ENCODE peak calls at places on chromosomes 11 and 22, in eight cellular contexts. One of them, this sample, is unnamed.

GRCh38 chr22:22941831-22942510 is 54.4 kb downstream of the IGLL5 start:
- DNase-seq in left lung: peak; percentile 24
- DNase-seq in lung: no peak
- DNase-seq in esophagus squamous epithelium: no peak
- DNase-seq in stomach: peak; percentile 19
- DNase-seq in breast epithelium: peak; percentile 10
- DNase-seq in bronchial epithelial cell: no peak
- DNase-seq in tibial nerve: no peak
- DNase-seq in this sample: no peak

GRCh38 chr11:3896644-3897043 is 41.2 kb downstream of the STIM1 start:
- DNase-seq in left lung: no peak
- DNase-seq in lung: no peak
- DNase-seq in esophagus squamous epithelium: no peak
- DNase-seq in stomach: no peak
- DNase-seq in breast epithelium: no peak
- DNase-seq in bronchial epithelial cell: no peak
- DNase-seq in tibial nerve: no peak
- DNase-seq in this sample: no peak

GRCh38 chr11:20158597-20159257 is 1.5 kb downstream of the DBX1 start:
- DNase-seq in left lung: peak; percentile 45
- DNase-seq in lung: peak; percentile 59
- DNase-seq in esophagus squamous epithelium: no peak
- DNase-seq in stomach: peak; percentile 41
- DNase-seq in breast epithelium: peak; percentile 66
- DNase-seq in bronchial epithelial cell: peak; percentile 36
- DNase-seq in tibial nerve: peak; percentile 24
- DNase-seq in this sample: peak; percentile 14

GRCh38 chr11:108851781-108852180 is 186.9 kb downstream of the DDX10 start:
- DNase-seq in left lung: no peak
- DNase-seq in lung: no peak
- DNase-seq in esophagus squamous epithelium: no peak
- DNase-seq in stomach: no peak
- DNase-seq in breast epithelium: no peak
- DNase-seq in bronchial epithelial cell: peak; percentile 63
- DNase-seq in tibial nerve: no peak
- DNase-seq in this sample: no peak

GRCh38 chr22:36330655-36331305 is 57.0 kb downstream of the MYH9 start:
- DNase-seq in left lung: no peak
- DNase-seq in lung: peak; percentile 55
- DNase-seq in esophagus squamous epithelium: no peak
- DNase-seq in stomach: no peak
- DNase-seq in breast epithelium: no peak
- DNase-seq in bronchial epithelial cell: no peak
- DNase-seq in tibial nerve: no peak
- DNase-seq in this sample: peak; percentile 43

GRCh38 chr11:61270354-61271070 is 24.6 kb downstream of the VWCE start:
- DNase-seq in left lung: no peak
- DNase-seq in lung: no peak
- DNase-seq in esophagus squamous epithelium: no peak
- DNase-seq in stomach: no peak
- DNase-seq in breast epithelium: no peak
- DNase-seq in bronchial epithelial cell: peak; percentile 64
- DNase-seq in tibial nerve: no peak
- DNase-seq in this sample: no peak

GRCh38 chr22:38981005-38981658 is 1.0 kb upstream of the APOBEC3B start:
- DNase-seq in left lung: peak; percentile 52
- DNase-seq in lung: no peak
- DNase-seq in esophagus squamous epithelium: no peak
- DNase-seq in stomach: no peak
- DNase-seq in breast epithelium: peak; percentile 61
- DNase-seq in bronchial epithelial cell: peak; percentile 79
- DNase-seq in tibial nerve: no peak
- DNase-seq in this sample: no peak

GRCh38 chr11:126890561-126890960 is 110.0 kb downstream of the KIRREL3 start:
- DNase-seq in left lung: no peak
- DNase-seq in lung: no peak
- DNase-seq in esophagus squamous epithelium: no peak
- DNase-seq in stomach: no peak
- DNase-seq in breast epithelium: no peak
- DNase-seq in bronchial epithelial cell: no peak
- DNase-seq in tibial nerve: no peak
- DNase-seq in this sample: no peak

GRCh38 chr11:65791719-65792213 is 4.9 kb downstream of the OVOL1 start:
- DNase-seq in left lung: peak; percentile 75
- DNase-seq in lung: no peak
- DNase-seq in esophagus squamous epithelium: no peak
- DNase-seq in stomach: peak; percentile 62
- DNase-seq in breast epithelium: no peak
- DNase-seq in bronchial epithelial cell: no peak
- DNase-seq in tibial nerve: no peak
- DNase-seq in this sample: no peak

GRCh38 chr11:75775056-75775455 is 6.5 kb downstream of the DGAT2 start:
- DNase-seq in left lung: no peak
- DNase-seq in lung: no peak
- DNase-seq in esophagus squamous epithelium: no peak
- DNase-seq in stomach: no peak
- DNase-seq in breast epithelium: no peak
- DNase-seq in bronchial epithelial cell: no peak
- DNase-seq in tibial nerve: no peak
- DNase-seq in this sample: no peak

GRCh38 chr11:71139516-71140205 is 112.7 kb downstream of the SHANK2 start:
- DNase-seq in left lung: peak; percentile 49
- DNase-seq in lung: peak; percentile 51
- DNase-seq in esophagus squamous epithelium: no peak
- DNase-seq in stomach: peak; percentile 84
- DNase-seq in breast epithelium: peak; percentile 84
- DNase-seq in bronchial epithelial cell: no peak
- DNase-seq in tibial nerve: no peak
- DNase-seq in this sample: no peak

GRCh38 chr22:22720201-22720723 is 75.8 kb downstream of the GGTLC2 start:
- DNase-seq in left lung: no peak
- DNase-seq in lung: no peak
- DNase-seq in esophagus squamous epithelium: no peak
- DNase-seq in stomach: no peak
- DNase-seq in breast epithelium: no peak
- DNase-seq in bronchial epithelial cell: peak; percentile 41
- DNase-seq in tibial nerve: peak; percentile 11
- DNase-seq in this sample: no peak

GRCh38 chr11:33772300-33772699 is 2.0 kb downstream of the FBXO3 start:
- DNase-seq in left lung: no peak
- DNase-seq in lung: no peak
- DNase-seq in esophagus squamous epithelium: no peak
- DNase-seq in stomach: no peak
- DNase-seq in breast epithelium: no peak
- DNase-seq in bronchial epithelial cell: peak; percentile 92
- DNase-seq in tibial nerve: no peak
- DNase-seq in this sample: no peak

GRCh38 chr11:82080160-82080559 is 653.5 kb downstream of the FAM181B start:
- DNase-seq in left lung: no peak
- DNase-seq in lung: no peak
- DNase-seq in esophagus squamous epithelium: no peak
- DNase-seq in stomach: no peak
- DNase-seq in breast epithelium: no peak
- DNase-seq in bronchial epithelial cell: peak; percentile 11
- DNase-seq in tibial nerve: no peak
- DNase-seq in this sample: no peak

GRCh38 chr22:33796494-33796893 is 123.8 kb downstream of the LARGE1 start:
- DNase-seq in left lung: no peak
- DNase-seq in lung: no peak
- DNase-seq in esophagus squamous epithelium: no peak
- DNase-seq in stomach: no peak
- DNase-seq in breast epithelium: no peak
- DNase-seq in bronchial epithelial cell: no peak
- DNase-seq in tibial nerve: no peak
- DNase-seq in this sample: no peak

DNA sequence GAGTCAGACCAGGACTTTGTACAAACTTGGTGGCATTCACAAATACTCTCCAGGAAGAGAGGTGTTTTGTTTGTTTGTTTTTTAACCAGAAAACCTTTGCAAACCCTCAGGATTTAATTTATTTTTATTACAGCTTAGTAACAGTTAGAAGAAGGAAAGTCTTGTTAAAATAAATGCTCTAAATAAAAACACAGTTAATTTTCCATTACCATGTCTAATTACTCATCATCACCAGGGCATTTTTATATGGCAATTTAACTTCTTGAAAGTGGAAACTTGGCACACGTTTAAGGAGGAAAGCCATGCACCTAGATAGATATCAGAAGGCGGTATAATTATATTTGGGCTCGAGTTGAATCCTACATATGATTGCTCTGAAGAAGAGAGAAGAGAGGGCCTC is 7.4 kb downstream of the BARX2 start:
- DNase-seq in left lung: no peak
- DNase-seq in lung: no peak
- DNase-seq in esophagus squamous epithelium: no peak
- DNase-seq in stomach: no peak
- DNase-seq in breast epithelium: no peak
- DNase-seq in bronchial epithelial cell: no peak
- DNase-seq in tibial nerve: no peak
- DNase-seq in this sample: no peak
- H3K4me3 ChIP-seq in left lung: no peak overlapping the region
- H3K4me3 ChIP-seq in lung: no peak overlapping the region
- H3K4me3 ChIP-seq in esophagus squamous epithelium: no peak overlapping the region
- H3K4me3 ChIP-seq in stomach: no peak overlapping the region
- H3K4me3 ChIP-seq in breast epithelium: no peak overlapping the region
- H3K4me3 ChIP-seq in bronchial epithelial cell: no peak overlapping the region
- H3K4me3 ChIP-seq in tibial nerve: no peak overlapping the region
- H3K4me3 ChIP-seq in this sample: no peak overlapping the region

GRCh38 chr11:95821640-95822039 is 31.3 kb downstream of the CEP57 start:
- DNase-seq in left lung: no peak
- DNase-seq in lung: no peak
- DNase-seq in esophagus squamous epithelium: no peak
- DNase-seq in stomach: no peak
- DNase-seq in breast epithelium: no peak
- DNase-seq in bronchial epithelial cell: peak; percentile 55
- DNase-seq in tibial nerve: no peak
- DNase-seq in this sample: no peak
- H3K36me3 ChIP-seq in left lung: peaks cover 72% of the 10 kb centered on the region
- H3K36me3 ChIP-seq in lung: peaks cover 11% of the 10 kb centered on the region
- H3K36me3 ChIP-seq in esophagus squamous epithelium: peaks cover 4% of the 10 kb centered on the region
- H3K36me3 ChIP-seq in stomach: peaks cover 51% of the 10 kb centered on the region
- H3K36me3 ChIP-seq in breast epithelium: no peaks in the 10 kb centered on the region
- H3K36me3 ChIP-seq in bronchial epithelial cell: peaks cover 2% of the 10 kb centered on the region
- H3K36me3 ChIP-seq in tibial nerve: no peaks in the 10 kb centered on the region
- H3K36me3 ChIP-seq in this sample: peaks cover 8% of the 10 kb centered on the region

GRCh38 chr11:47183031-47183856 is 3.0 kb downstream of the PACSIN3 start:
- DNase-seq in left lung: no peak
- DNase-seq in lung: no peak
- DNase-seq in esophagus squamous epithelium: no peak
- DNase-seq in stomach: no peak
- DNase-seq in breast epithelium: no peak
- DNase-seq in bronchial epithelial cell: no peak
- DNase-seq in tibial nerve: no peak
- DNase-seq in this sample: no peak
- H3K4me3 ChIP-seq in left lung: no peak overlapping the region
- H3K4me3 ChIP-seq in lung: no peak overlapping the region
- H3K4me3 ChIP-seq in esophagus squamous epithelium: no peak overlapping the region
- H3K4me3 ChIP-seq in stomach: no peak overlapping the region
- H3K4me3 ChIP-seq in breast epithelium: no peak overlapping the region
- H3K4me3 ChIP-seq in bronchial epithelial cell: no peak overlapping the region
- H3K4me3 ChIP-seq in tibial nerve: no peak overlapping the region
- H3K4me3 ChIP-seq in this sample: no peak overlapping the region

DNA sequence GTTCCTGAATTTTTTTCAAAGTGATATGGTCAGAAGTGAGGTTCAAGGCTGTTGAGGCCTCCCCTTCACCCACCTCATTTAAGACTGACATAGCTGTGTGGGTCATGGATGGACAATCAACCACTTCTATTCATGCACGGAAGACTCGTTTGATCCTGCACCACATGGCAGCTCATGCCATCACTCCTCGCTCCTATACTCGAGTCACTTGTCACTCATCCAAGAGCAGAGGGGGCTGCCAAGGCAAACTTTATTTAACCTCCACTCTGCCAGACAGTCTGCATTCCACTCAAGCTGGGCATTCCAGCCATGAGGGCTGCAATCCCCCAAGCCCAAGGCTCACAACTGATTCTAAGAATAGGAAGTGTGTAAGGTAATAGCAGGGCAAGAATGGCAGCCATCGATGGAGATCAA is 34.1 kb downstream of the SNX19 start:
- DNase-seq in left lung: no peak
- DNase-seq in lung: no peak
- DNase-seq in esophagus squamous epithelium: no peak
- DNase-seq in stomach: no peak
- DNase-seq in breast epithelium: no peak
- DNase-seq in bronchial epithelial cell: no peak
- DNase-seq in tibial nerve: no peak
- DNase-seq in this sample: peak; percentile 41
- H3K36me3 ChIP-seq in left lung: peaks cover 91% of the 10 kb centered on the region
- H3K36me3 ChIP-seq in lung: peaks cover 40% of the 10 kb centered on the region
- H3K36me3 ChIP-seq in esophagus squamous epithelium: peaks cover 12% of the 10 kb centered on the region
- H3K36me3 ChIP-seq in stomach: peaks cover 100% of the 10 kb centered on the region
- H3K36me3 ChIP-seq in breast epithelium: no peaks in the 10 kb centered on the region
- H3K36me3 ChIP-seq in bronchial epithelial cell: peaks cover 15% of the 10 kb centered on the region
- H3K36me3 ChIP-seq in tibial nerve: peaks cover 21% of the 10 kb centered on the region
- H3K36me3 ChIP-seq in this sample: peaks cover 17% of the 10 kb centered on the region

This sample was measured in thoracic aorta.